ENCODE peak calls at places on chromosomes 4 and X, in five cellular contexts. Y is endothelial cell of umbilical vein, T is heart left ventricle, O is cardiac fibroblast, N is astrocyte of the spinal cord. X is an unnamed sample.

GRCh38 chr4:804804-805203 is 21.1 kb downstream of the CPLX1 start:
- DNase-seq in O (no peak), Y (no peak), N (no peak), T (no peak), X (no peak)

GRCh38 chrX:54029543-54030143 is 14.6 kb downstream of the PHF8 start:
- DNase-seq in Y (no peak), N (no peak), T (no peak), O (no peak), X (no peak)

GRCh38 chr4:111937368-111937767 is 207.9 kb upstream of the FAM241A start:
- DNase-seq in O (peak), T (no peak), Y (peak), N (peak), X (peak)

GRCh38 chr4:10526431-10527222 is 69.4 kb upstream of the ZNF518B start:
- DNase-seq in T (no peak), N (no peak), Y (no peak), O (peak), X (no peak)

GRCh38 chr4:10100734-10101216 is 15.8 kb downstream of the WDR1 start:
- DNase-seq in T (no peak), Y (no peak), O (peak), N (no peak), X (no peak)

GRCh38 chr4:147138171-147138570 is 192.5 kb upstream of the TTC29 start:
- DNase-seq in N (peak), O (peak), T (no peak), Y (no peak), X (peak)

GRCh38 chrX:133544778-133545177 is 129.5 kb upstream of the GPC4 start:
- DNase-seq in N (no peak), O (no peak), T (no peak), Y (no peak), X (peak)

GRCh38 chr4:11439836-11440235 is 11.1 kb upstream of the HS3ST1 start:
- DNase-seq in O (no peak), N (no peak), Y (no peak), T (no peak), X (no peak)

GRCh38 chrX:120549483-120550452 is 11.0 kb downstream of the CUL4B start:
- DNase-seq in Y (peak), O (peak), T (peak), N (peak), X (peak)

GRCh38 chr4:57098945-57099344 is 11.2 kb downstream of the IGFBP7 start:
- DNase-seq in N (peak), T (no peak), Y (no peak), O (peak), X (peak)

GRCh38 chr4:93646225-93646930 is 182.2 kb upstream of the ATOH1 start:
- DNase-seq in O (no peak), Y (no peak), N (no peak), T (no peak), X (no peak)

GRCh38 chr4:124060261-124060918 is 652.1 kb downstream of the ANKRD50 start:
- DNase-seq in T (peak), Y (peak), O (peak), N (peak), X (peak)

GRCh38 chr4:24850669-24851068 is 55.3 kb downstream of the SOD3 start:
- DNase-seq in O (peak), N (peak), Y (peak), T (no peak), X (peak)

GRCh38 chr4:77582716-77583115 is 22.9 kb upstream of the CXCL13 start:
- DNase-seq in T (no peak), Y (no peak), N (no peak), O (no peak), X (no peak)

GRCh38 chr4:77695769-77696168 is 90.1 kb downstream of the CXCL13 start:
- DNase-seq in Y (peak), O (peak), T (no peak), N (peak), X (peak)

GRCh38 chr4:150852237-150852636 is 162.8 kb downstream of the LRBA start:
- DNase-seq in T (no peak), N (no peak), Y (no peak), O (no peak), X (no peak)

GRCh38 chr4:152161676-152162330 is 374.1 kb downstream of the FBXW7 start:
- DNase-seq in N (no peak), T (no peak), O (peak), Y (peak), X (no peak)

GRCh38 chr4:74334636-74335035 is 26.4 kb downstream of the EPGN start:
- DNase-seq in N (no peak), O (no peak), Y (no peak), T (no peak), X (no peak)

GRCh38 chr4:94759767-94760211 is 2.0 kb downstream of the BMPR1B start:
- DNase-seq in T (no peak), N (no peak), O (no peak), Y (no peak), X (no peak)

GRCh38 chr4:174154455-174154854 is 129.0 kb downstream of the FBXO8 start:
- DNase-seq in T (peak), O (peak), Y (peak), N (peak), X (peak)

GRCh38 chr4:6873291-6873690 is 36.3 kb upstream of the TBC1D14 start:
- DNase-seq in T (no peak), O (peak), N (no peak), Y (peak), X (peak)
- TF ChIP-seq CTCF in T (no peak), O (no peak), N (peak), Y (peak), X (peak)

GRCh38 chrX:47448165-47448806 is 34.7 kb downstream of the ZNF41 start:
- DNase-seq in N (no peak), Y (no peak), O (no peak), T (no peak), X (no peak)

GRCh38 chrX:47446431-47446830 is 36.6 kb downstream of the ZNF41 start:
- DNase-seq in N (no peak), T (no peak), Y (no peak), O (no peak), X (no peak)

GRCh38 chrX:47452112-47452511 is 30.9 kb downstream of the ZNF41 start:
- DNase-seq in N (no peak), T (no peak), Y (no peak), O (no peak), X (no peak)

GRCh38 chrX:47447607-47448006 is 35.4 kb downstream of the ZNF41 start:
- DNase-seq in N (no peak), Y (no peak), T (no peak), O (no peak), X (no peak)

GRCh38 chrX:47446971-47447370 is 36.1 kb downstream of the ZNF41 start:
- DNase-seq in N (no peak), Y (no peak), O (no peak), T (no peak), X (no peak)
- H3K4me3 ChIP-seq in N (no peak), Y (no peak), O (no peak), T (no peak), X (no peak)

GRCh38 chrX:30939928-30940327 is 50.9 kb upstream of the TAB3 start:
- DNase-seq in N (no peak), Y (no peak), O (no peak), T (no peak), X (no peak)

GRCh38 chrX:30938295-30938694 is 49.2 kb upstream of the TAB3 start:
- DNase-seq in Y (no peak), O (no peak), N (no peak), T (no peak), X (no peak)

GRCh38 chrX:30931920-30932319 is 42.9 kb upstream of the TAB3 start:
- DNase-seq in O (no peak), N (no peak), T (no peak), Y (no peak), X (no peak)

GRCh38 chrX:30930679-30931078 is 41.6 kb upstream of the TAB3 start:
- DNase-seq in T (no peak), Y (no peak), O (no peak), N (no peak), X (no peak)

GRCh38 chrX:30935985-30936384 is 46.9 kb upstream of the TAB3 start:
- DNase-seq in N (peak), T (no peak), O (peak), Y (peak), X (peak)
- TF ChIP-seq CTCF in N (peak), T (no peak), O (peak), Y (no peak), X (peak)

DNA sequence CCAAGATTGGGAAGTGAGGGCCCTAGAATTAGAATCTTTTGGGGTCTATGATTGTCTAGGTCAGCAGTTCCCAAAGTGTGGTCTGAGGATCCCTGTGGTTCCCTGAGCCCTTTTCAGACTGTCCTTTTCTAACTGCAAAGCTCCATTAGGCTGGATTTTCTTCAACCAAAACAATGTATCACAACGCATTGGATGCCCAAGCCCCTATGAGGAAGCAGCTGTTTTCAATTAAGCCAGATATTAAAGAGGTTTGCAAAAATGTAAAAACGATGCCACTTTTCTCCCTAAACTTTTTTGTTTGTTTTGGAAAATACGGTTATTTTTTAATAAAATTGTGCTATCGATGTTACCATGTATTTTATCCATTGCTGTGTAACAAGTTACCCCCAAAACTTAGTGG is 170.4 kb upstream of the BCOR start:
- DNase-seq in O (no peak), N (peak), T (no peak), Y (no peak), X (peak)
- H3K4me3 ChIP-seq in O (no peak), N (no peak), T (no peak), Y (no peak), X (no peak)

DNA sequence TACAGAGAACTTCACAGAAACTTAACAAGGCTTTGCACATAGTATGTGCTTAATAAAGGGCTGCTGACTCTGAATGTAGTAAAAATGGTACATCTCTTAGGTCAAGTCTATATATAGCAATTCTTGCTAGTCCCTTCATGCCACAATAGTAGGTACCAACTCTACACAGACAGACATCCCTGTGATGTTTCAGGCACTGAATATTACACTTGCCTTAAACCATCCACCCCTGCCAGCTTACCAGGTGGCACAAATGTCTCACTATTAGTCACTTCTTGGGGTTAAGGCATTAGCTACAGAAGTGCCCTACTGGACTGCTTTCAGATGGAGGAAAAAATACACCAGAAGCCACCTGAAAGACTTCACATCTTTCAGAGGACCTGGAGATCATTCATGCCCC is 86.3 kb upstream of the CITED1 start:
- DNase-seq in Y (no peak), T (no peak), N (no peak), O (no peak), X (no peak)
- TF ChIP-seq CTCF in Y (no peak), T (no peak), N (no peak), O (no peak), X (no peak)